ENCODE peak calls at places on chromosomes 1 and 21, in nine cellular contexts. A, E, S, W, Y, R, F, O and N are unnamed samples.
A peak's percentile ranks its signal among the peaks of the same experiment; 100 is the strongest.

GRCh38 chr1:24795236-24795635 is 50.0 kb downstream of the CLIC4 start:
- DNase-seq in Y (no peak), W (no peak), E (no peak), A (no peak), S (no peak), O (peak; percentile 34), R (no peak), F (no peak), N (no peak)

GRCh38 chr1:157969693-157970485 is 23.6 kb upstream of the KIRREL1 start:
- DNase-seq in W (peak; percentile 51), E (peak; percentile 60), A (peak; percentile 63), Y (peak; percentile 70), R (no peak), O (peak; percentile 93), S (no peak), F (peak; percentile 29), N (no peak)

GRCh38 chr1:38773483-38773882 is 86.1 kb downstream of the RRAGC start:
- DNase-seq in S (no peak), A (no peak), F (no peak), E (no peak), Y (no peak), O (no peak), W (no peak), R (no peak), N (no peak)

GRCh38 chr1:62841587-62842169 is 57.7 kb downstream of the ATG4C start:
- DNase-seq in Y (no peak), O (peak; percentile 84), E (peak; percentile 38), W (no peak), S (no peak), A (peak; percentile 32), R (peak; percentile 44), F (peak; percentile 41), N (no peak)

GRCh38 chr21:35404247-35404646 is 355.1 kb upstream of the RUNX1 start:
- DNase-seq in E (no peak), S (no peak), R (no peak), O (no peak), F (no peak), Y (no peak), W (no peak), A (no peak), N (no peak)

GRCh38 chr1:31875636-31876236 is 59.9 kb upstream of the SPOCD1 start:
- DNase-seq in W (no peak), O (no peak), E (peak; percentile 13), S (no peak), Y (no peak), F (no peak), A (no peak), R (no peak), N (no peak)

GRCh38 chr1:39398278-39399010 is 93.0 kb upstream of the BMP8A start:
- DNase-seq in Y (peak; percentile 82), S (no peak), E (peak; percentile 89), A (no peak), F (no peak), O (peak; percentile 97), R (no peak), W (peak; percentile 74), N (peak; percentile 53)

GRCh38 chr1:56577859-56578663 is 1.3 kb downstream of the PLPP3 start:
- DNase-seq in O (peak; percentile 64), E (peak; percentile 16), A (peak; percentile 49), Y (peak; percentile 78), S (no peak), R (peak; percentile 87), W (peak; percentile 77), F (peak; percentile 46), N (peak; percentile 31)

GRCh38 chr1:226362891-226363447 is 44.9 kb downstream of the PARP1 start:
- DNase-seq in E (no peak), F (no peak), O (no peak), Y (no peak), R (no peak), W (no peak), A (no peak), S (no peak), N (no peak)

GRCh38 chr1:153940756-153941155 is 5.8 kb downstream of the DENND4B start:
- DNase-seq in S (no peak), Y (no peak), E (no peak), W (no peak), R (no peak), F (no peak), O (no peak), A (no peak), N (no peak)

GRCh38 chr1:91764471-91765115 is 121.4 kb downstream of the TGFBR3 start:
- DNase-seq in W (no peak), A (peak; percentile 22), F (no peak), E (no peak), O (no peak), S (no peak), Y (peak; percentile 27), R (no peak), N (no peak)

GRCh38 chr21:24225432-24225831 is 1381.8 kb downstream of the MRPL39 start:
- DNase-seq in Y (no peak), A (no peak), W (no peak), R (no peak), E (no peak), F (no peak), S (no peak), O (peak; percentile 11), N (no peak)

GRCh38 chr1:43473463-43473862 is 19.7 kb upstream of the HYI start:
- DNase-seq in E (no peak), O (no peak), R (no peak), Y (no peak), F (no peak), S (no peak), A (no peak), W (no peak), N (no peak)

GRCh38 chr1:160370561-160371345 is 3.9 kb downstream of the NHLH1 start:
- DNase-seq in R (no peak), Y (no peak), F (no peak), S (no peak), A (no peak), W (no peak), O (no peak), E (no peak), N (no peak)

DNA sequence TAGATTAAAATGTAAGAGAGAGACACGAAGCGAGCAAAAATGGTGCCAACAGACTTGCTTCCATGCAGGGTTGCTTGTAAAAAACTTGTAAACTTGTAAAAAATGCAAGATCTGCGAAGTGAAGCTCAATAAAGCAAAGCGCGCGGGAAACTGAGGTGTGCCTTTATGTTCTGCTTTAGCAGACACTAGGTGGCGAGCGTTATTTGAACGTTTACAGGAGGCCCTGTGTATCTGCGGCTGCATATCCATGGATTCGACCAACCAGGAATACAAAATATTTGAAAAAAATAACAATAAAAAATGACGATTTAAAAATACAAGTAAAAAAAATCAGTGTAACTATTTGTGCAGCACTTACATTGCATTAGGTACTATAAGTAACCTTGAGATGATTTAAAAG is 1.5 kb downstream of the UBE2G2 start:
- DNase-seq in F (no peak), R (no peak), S (no peak), O (peak; percentile 65), A (no peak), W (no peak), E (no peak), Y (no peak), N (no peak)
- TF ChIP-seq CTCF in F (no peak), R (peak; percentile 34), S (no peak), O (peak; percentile 54), A (peak; percentile 58), W (peak; percentile 17), E (peak; percentile 21), Y (peak; percentile 42), N (peak; percentile 32)

GRCh38 chr1:185170291-185170848 is 13.4 kb downstream of the SWT1 start:
- DNase-seq in W (peak; percentile 22), R (peak; percentile 21), E (peak; percentile 36), Y (no peak), A (peak; percentile 43), F (peak; percentile 59), O (peak; percentile 75), S (peak; percentile 9), N (no peak)
- TF ChIP-seq CTCF in W (peak; percentile 44), R (peak; percentile 59), E (peak; percentile 84), Y (peak; percentile 63), A (peak; percentile 83), F (peak; percentile 82), O (peak; percentile 80), S (peak; percentile 80), N (peak; percentile 32)

GRCh38 chr1:164466001-164466421 is 93.0 kb upstream of the PBX1 start:
- DNase-seq in S (no peak), F (no peak), A (no peak), O (no peak), Y (no peak), E (no peak), W (no peak), R (no peak), N (no peak)
- TF ChIP-seq CTCF in S (no peak), F (no peak), A (no peak), O (no peak), Y (no peak), E (no peak), W (no peak), R (no peak), N (no peak)

DNA sequence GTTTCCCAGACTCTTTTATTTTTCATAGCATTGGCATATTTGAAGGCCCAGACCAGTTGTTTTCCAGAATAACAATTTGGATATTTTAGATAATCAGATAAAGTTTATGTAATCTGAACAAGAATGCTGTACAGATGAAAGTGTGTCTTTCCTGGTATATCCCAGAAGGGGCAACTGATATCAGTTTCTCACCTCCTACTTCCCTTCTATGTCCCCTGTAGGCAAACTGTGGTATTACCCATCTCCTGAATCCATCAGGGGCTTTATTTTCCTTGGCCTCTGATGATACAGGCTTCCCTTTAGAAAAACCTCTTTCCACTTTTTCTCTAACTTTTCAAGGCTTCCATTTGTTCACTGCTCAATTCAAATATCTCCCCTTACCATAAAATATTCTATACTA is 87.5 kb upstream of the RGS1 start:
- DNase-seq in O (no peak), Y (no peak), A (no peak), R (no peak), F (no peak), W (no peak), S (no peak), E (no peak), N (no peak)
- TF ChIP-seq CTCF in O (peak; percentile 28), Y (peak; percentile 11), A (peak; percentile 52), R (no peak), F (no peak), W (no peak), S (no peak), E (no peak), N (no peak)

GRCh38 chr1:210292276-210292851 is 36.3 kb upstream of the HHAT start:
- DNase-seq in F (peak; percentile 66), E (peak; percentile 59), W (peak; percentile 84), R (peak; percentile 72), O (peak; percentile 4), S (peak; percentile 20), Y (peak; percentile 78), A (peak; percentile 60), N (peak; percentile 78)
- TF ChIP-seq CTCF in F (peak; percentile 10), E (peak; percentile 49), W (peak; percentile 50), R (peak; percentile 26), O (no peak), S (no peak), Y (peak; percentile 22), A (no peak), N (no peak)

DNA sequence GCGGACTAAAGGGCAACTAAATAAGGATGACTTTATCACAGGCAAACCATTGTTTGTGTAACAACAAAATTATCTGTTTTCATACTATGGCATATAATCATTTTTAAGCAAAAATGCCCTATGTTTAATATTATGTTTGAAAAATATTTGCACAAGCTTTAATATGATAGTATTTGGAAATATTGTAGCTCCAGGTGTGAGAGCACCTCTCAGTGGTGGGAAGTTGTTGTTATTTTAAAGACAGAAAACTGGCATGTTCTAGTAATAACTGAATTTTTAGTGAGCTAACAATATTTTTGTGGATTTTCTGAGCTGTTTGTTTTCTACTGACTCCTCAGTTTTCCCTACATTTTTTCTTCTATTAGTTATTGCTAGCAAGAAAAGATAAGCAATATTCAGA is 578.8 kb downstream of the KCNT2 start:
- DNase-seq in R (no peak), Y (no peak), W (no peak), O (no peak), E (no peak), F (no peak), S (no peak), A (no peak), N (no peak)
- TF ChIP-seq CTCF in R (no peak), Y (no peak), W (no peak), O (no peak), E (no peak), F (no peak), S (no peak), A (no peak), N (no peak)